ENCODE peak calls at places on chromosomes 7 and 10, in seven cellular contexts. One of them, this sample, is unnamed.

GRCh38 chr7:75962607-75963382 is 31.6 kb downstream of the TMEM120A start:
- DNase-seq in ureter: no peak
- DNase-seq in non-pigmented ciliary epithelial cell: no peak
- DNase-seq in skeletal muscle cell: no peak
- DNase-seq in cardiac septum: no peak
- DNase-seq in AG08395: peak
- DNase-seq in psoas muscle: peak
- DNase-seq in this sample: peak

GRCh38 chr7:151381333-151382078 is 28.3 kb downstream of the WDR86 start:
- DNase-seq in ureter: no peak
- DNase-seq in AG08395: no peak
- DNase-seq in psoas muscle: no peak
- DNase-seq in cardiac septum: no peak
- DNase-seq in non-pigmented ciliary epithelial cell: no peak
- DNase-seq in skeletal muscle cell: no peak
- DNase-seq in this sample: no peak

GRCh38 chr7:2260820-2261219 is 18.8 kb downstream of the NUDT1 start:
- DNase-seq in AG08395: no peak
- DNase-seq in ureter: no peak
- DNase-seq in cardiac septum: no peak
- DNase-seq in skeletal muscle cell: no peak
- DNase-seq in non-pigmented ciliary epithelial cell: no peak
- DNase-seq in psoas muscle: no peak
- DNase-seq in this sample: no peak

GRCh38 chr10:95531994-95532399 is 29.2 kb downstream of the SORBS1 start:
- DNase-seq in psoas muscle: no peak
- DNase-seq in cardiac septum: no peak
- DNase-seq in AG08395: no peak
- DNase-seq in non-pigmented ciliary epithelial cell: no peak
- DNase-seq in ureter: no peak
- DNase-seq in skeletal muscle cell: no peak
- DNase-seq in this sample: no peak

GRCh38 chr7:123712619-123713018 is 36.2 kb downstream of the WASL start:
- DNase-seq in cardiac septum: no peak
- DNase-seq in ureter: no peak
- DNase-seq in AG08395: peak
- DNase-seq in skeletal muscle cell: peak
- DNase-seq in psoas muscle: no peak
- DNase-seq in non-pigmented ciliary epithelial cell: no peak
- DNase-seq in this sample: peak

GRCh38 chr10:97028126-97028831 is 157.5 kb downstream of the SLIT1 start:
- DNase-seq in psoas muscle: no peak
- DNase-seq in skeletal muscle cell: no peak
- DNase-seq in non-pigmented ciliary epithelial cell: peak
- DNase-seq in AG08395: peak
- DNase-seq in ureter: no peak
- DNase-seq in cardiac septum: no peak
- DNase-seq in this sample: no peak

GRCh38 chr7:44082541-44083207 is 344 bp upstream of the POLM start:
- DNase-seq in non-pigmented ciliary epithelial cell: peak
- DNase-seq in AG08395: peak
- DNase-seq in skeletal muscle cell: peak
- DNase-seq in psoas muscle: peak
- DNase-seq in ureter: peak
- DNase-seq in cardiac septum: peak
- DNase-seq in this sample: peak

GRCh38 chr7:92621641-92622429 is 31.6 kb upstream of the FAM133B start:
- DNase-seq in cardiac septum: no peak
- DNase-seq in non-pigmented ciliary epithelial cell: no peak
- DNase-seq in ureter: no peak
- DNase-seq in AG08395: no peak
- DNase-seq in psoas muscle: no peak
- DNase-seq in skeletal muscle cell: no peak
- DNase-seq in this sample: no peak

GRCh38 chr7:112994666-112995065 is 92.0 kb downstream of the GPR85 start:
- DNase-seq in AG08395: peak
- DNase-seq in non-pigmented ciliary epithelial cell: no peak
- DNase-seq in cardiac septum: no peak
- DNase-seq in skeletal muscle cell: no peak
- DNase-seq in ureter: no peak
- DNase-seq in psoas muscle: no peak
- DNase-seq in this sample: peak

GRCh38 chr10:112359606-112360307 is 14.2 kb upstream of the ACSL5 start:
- DNase-seq in skeletal muscle cell: no peak
- DNase-seq in ureter: no peak
- DNase-seq in psoas muscle: no peak
- DNase-seq in cardiac septum: no peak
- DNase-seq in AG08395: no peak
- DNase-seq in non-pigmented ciliary epithelial cell: no peak
- DNase-seq in this sample: no peak

GRCh38 chr7:70459546-70459945 is 672.4 kb upstream of the GALNT17 start:
- DNase-seq in psoas muscle: no peak
- DNase-seq in AG08395: no peak
- DNase-seq in skeletal muscle cell: no peak
- DNase-seq in cardiac septum: no peak
- DNase-seq in non-pigmented ciliary epithelial cell: no peak
- DNase-seq in ureter: no peak
- DNase-seq in this sample: no peak

GRCh38 chr10:76492026-76492425 is 1060.6 kb downstream of the LRMDA start:
- DNase-seq in skeletal muscle cell: peak
- DNase-seq in non-pigmented ciliary epithelial cell: peak
- DNase-seq in ureter: no peak
- DNase-seq in AG08395: peak
- DNase-seq in cardiac septum: no peak
- DNase-seq in psoas muscle: no peak
- DNase-seq in this sample: peak

GRCh38 chr10:35191523-35191922 is 64.9 kb downstream of the CREM start:
- DNase-seq in psoas muscle: peak
- DNase-seq in AG08395: no peak
- DNase-seq in skeletal muscle cell: no peak
- DNase-seq in non-pigmented ciliary epithelial cell: no peak
- DNase-seq in cardiac septum: no peak
- DNase-seq in ureter: no peak
- DNase-seq in this sample: no peak

GRCh38 chr7:73308074-73308664 is 457 bp downstream of the NSUN5 start:
- DNase-seq in ureter: peak
- DNase-seq in AG08395: no peak
- DNase-seq in non-pigmented ciliary epithelial cell: no peak
- DNase-seq in psoas muscle: no peak
- DNase-seq in cardiac septum: no peak
- DNase-seq in skeletal muscle cell: no peak
- DNase-seq in this sample: no peak

GRCh38 chr7:97982647-97983046 is 7.3 kb downstream of the OCM2 start:
- DNase-seq in ureter: no peak
- DNase-seq in non-pigmented ciliary epithelial cell: no peak
- DNase-seq in AG08395: no peak
- DNase-seq in psoas muscle: no peak
- DNase-seq in skeletal muscle cell: no peak
- DNase-seq in cardiac septum: no peak
- DNase-seq in this sample: no peak

GRCh38 chr7:100890640-100891521 is 1.4 kb upstream of the UFSP1 start:
- DNase-seq in skeletal muscle cell: no peak
- DNase-seq in AG08395: no peak
- DNase-seq in psoas muscle: peak
- DNase-seq in cardiac septum: no peak
- DNase-seq in ureter: peak
- DNase-seq in non-pigmented ciliary epithelial cell: no peak
- DNase-seq in this sample: no peak

GRCh38 chr10:6464862-6465430 is 115.1 kb downstream of the PRKCQ start:
- DNase-seq in skeletal muscle cell: no peak
- DNase-seq in cardiac septum: no peak
- DNase-seq in non-pigmented ciliary epithelial cell: no peak
- DNase-seq in AG08395: no peak
- DNase-seq in psoas muscle: no peak
- DNase-seq in ureter: no peak
- DNase-seq in this sample: no peak

GRCh38 chr7:134028853-134029252 is 98.3 kb upstream of the LRGUK start:
- DNase-seq in psoas muscle: no peak
- DNase-seq in AG08395: no peak
- DNase-seq in ureter: no peak
- DNase-seq in non-pigmented ciliary epithelial cell: no peak
- DNase-seq in cardiac septum: no peak
- DNase-seq in skeletal muscle cell: no peak
- DNase-seq in this sample: no peak

GRCh38 chr7:124688991-124689390 is 76.6 kb downstream of the GPR37 start:
- DNase-seq in psoas muscle: no peak
- DNase-seq in cardiac septum: no peak
- DNase-seq in skeletal muscle cell: no peak
- DNase-seq in AG08395: peak
- DNase-seq in non-pigmented ciliary epithelial cell: peak
- DNase-seq in ureter: no peak
- DNase-seq in this sample: peak

GRCh38 chr7:45065031-45065995 is 23.5 kb downstream of the NACAD start:
- DNase-seq in ureter: no peak
- DNase-seq in cardiac septum: no peak
- DNase-seq in psoas muscle: no peak
- DNase-seq in AG08395: no peak
- DNase-seq in non-pigmented ciliary epithelial cell: no peak
- DNase-seq in skeletal muscle cell: no peak
- DNase-seq in this sample: no peak

GRCh38 chr10:110065269-110065668 is 57.5 kb downstream of the ADD3 start:
- DNase-seq in ureter: no peak
- DNase-seq in skeletal muscle cell: no peak
- DNase-seq in cardiac septum: no peak
- DNase-seq in psoas muscle: no peak
- DNase-seq in non-pigmented ciliary epithelial cell: no peak
- DNase-seq in AG08395: no peak
- DNase-seq in this sample: no peak

GRCh38 chr7:2820508-2820934 is 23.6 kb downstream of the GNA12 start:
- DNase-seq in AG08395: peak
- DNase-seq in skeletal muscle cell: peak
- DNase-seq in ureter: peak
- DNase-seq in cardiac septum: no peak
- DNase-seq in psoas muscle: peak
- DNase-seq in non-pigmented ciliary epithelial cell: peak
- DNase-seq in this sample: peak

GRCh38 chr10:88952647-88953111 is at the start of gene ACTA2:
- DNase-seq in skeletal muscle cell: no peak
- DNase-seq in cardiac septum: peak
- DNase-seq in ureter: peak
- DNase-seq in AG08395: peak
- DNase-seq in non-pigmented ciliary epithelial cell: no peak
- DNase-seq in psoas muscle: no peak
- DNase-seq in this sample: no peak

GRCh38 chr7:148650232-148650858 is 48.4 kb upstream of the CUL1 start:
- DNase-seq in psoas muscle: no peak
- DNase-seq in cardiac septum: no peak
- DNase-seq in ureter: no peak
- DNase-seq in skeletal muscle cell: peak
- DNase-seq in non-pigmented ciliary epithelial cell: no peak
- DNase-seq in AG08395: peak
- DNase-seq in this sample: peak

GRCh38 chr10:116597543-116597942 is 6.8 kb downstream of the PNLIPRP1 start:
- DNase-seq in AG08395: no peak
- DNase-seq in psoas muscle: no peak
- DNase-seq in skeletal muscle cell: no peak
- DNase-seq in ureter: no peak
- DNase-seq in non-pigmented ciliary epithelial cell: no peak
- DNase-seq in cardiac septum: no peak
- DNase-seq in this sample: no peak

GRCh38 chr10:80552151-80552646 is 14.5 kb downstream of the SH2D4B start:
- DNase-seq in skeletal muscle cell: no peak
- DNase-seq in psoas muscle: no peak
- DNase-seq in AG08395: no peak
- DNase-seq in cardiac septum: no peak
- DNase-seq in non-pigmented ciliary epithelial cell: no peak
- DNase-seq in ureter: no peak
- DNase-seq in this sample: no peak

GRCh38 chr7:129434846-129435318 is 650 bp downstream of the STRIP2 start:
- DNase-seq in ureter: no peak
- DNase-seq in psoas muscle: peak
- DNase-seq in cardiac septum: no peak
- DNase-seq in skeletal muscle cell: no peak
- DNase-seq in non-pigmented ciliary epithelial cell: no peak
- DNase-seq in AG08395: peak
- DNase-seq in this sample: no peak